ENCODE peak calls at places on chromosomes 6 and 20, in four cellular contexts. B is C1 segment of cervical spinal cord, E is SJSA1, P is cardiac fibroblast. Q is an unnamed sample.

GRCh38 chr6:13924146-13924948 is 405 bp upstream of the RNF182 start:
- DNase-seq in P (peak; percentile 30), E (peak; percentile 54), B (peak; percentile 59), Q (no peak)

GRCh38 chr6:160252073-160252809 is 6.4 kb downstream of the SLC22A2 start:
- DNase-seq in P (no peak), B (no peak), E (no peak), Q (no peak)

GRCh38 chr6:34601706-34602105 is 45.6 kb upstream of the SPDEF start:
- DNase-seq in E (no peak), P (no peak), B (peak; percentile 8), Q (no peak)

GRCh38 chr20:14093652-14094051 is 98.3 kb downstream of the MACROD2 start:
- DNase-seq in E (no peak), P (no peak), B (no peak), Q (no peak)

GRCh38 chr6:36605102-36605501 is 10.9 kb downstream of the SRSF3 start:
- DNase-seq in E (no peak), P (no peak), B (no peak), Q (no peak)

GRCh38 chr6:52595796-52596130 is 18.9 kb upstream of the TRAM2 start:
- DNase-seq in E (no peak), P (no peak), B (no peak), Q (no peak)

GRCh38 chr20:5674176-5674660 is 76.0 kb upstream of the SHLD1 start:
- DNase-seq in B (no peak), P (no peak), E (peak; percentile 6), Q (peak; percentile 90)

GRCh38 chr20:20009784-20010253 is 7.3 kb upstream of the NAA20 start:
- DNase-seq in E (no peak), B (no peak), P (no peak), Q (no peak)

GRCh38 chr6:109059148-109059547 is 35.5 kb downstream of the SESN1 start:
- DNase-seq in B (no peak), E (no peak), P (peak; percentile 58), Q (no peak)

GRCh38 chr20:6654490-6655247 is 112.8 kb upstream of the BMP2 start:
- DNase-seq in P (no peak), B (no peak), E (no peak), Q (no peak)

GRCh38 chr6:161694995-161695394 is 421.1 kb upstream of the AGPAT4 start:
- DNase-seq in B (no peak), E (peak; percentile 20), P (peak; percentile 48), Q (no peak)